ENCODE peak calls at places on chromosomes 5 and 9, in four cellular contexts. One of them, this sample, is unnamed.

GRCh38 chr5:102561894-102562760 is 63.3 kb upstream of the SLCO6A1 start:
- DNase-seq in astrocyte of the spinal cord: peak
- DNase-seq in adipocyte: peak
- DNase-seq in GM12865: peak
- DNase-seq in this sample: peak

GRCh38 chr5:152378730-152379129 is 26.3 kb downstream of the NMUR2 start:
- DNase-seq in astrocyte of the spinal cord: no peak
- DNase-seq in adipocyte: no peak
- DNase-seq in GM12865: no peak
- DNase-seq in this sample: no peak

GRCh38 chr9:121634800-121635261 is 16.6 kb upstream of the DAB2IP start:
- DNase-seq in GM12865: peak
- DNase-seq in adipocyte: peak
- DNase-seq in astrocyte of the spinal cord: no peak
- DNase-seq in this sample: no peak

GRCh38 chr5:83567741-83568530 is 96.4 kb downstream of the VCAN start:
- DNase-seq in adipocyte: peak
- DNase-seq in astrocyte of the spinal cord: peak
- DNase-seq in GM12865: no peak
- DNase-seq in this sample: peak

GRCh38 chr5:35149041-35149440 is 81.2 kb downstream of the PRLR start:
- DNase-seq in adipocyte: no peak
- DNase-seq in GM12865: no peak
- DNase-seq in astrocyte of the spinal cord: no peak
- DNase-seq in this sample: no peak

GRCh38 chr5:72137826-72138409 is 30.6 kb downstream of the MAP1B start:
- DNase-seq in GM12865: peak
- DNase-seq in astrocyte of the spinal cord: no peak
- DNase-seq in adipocyte: no peak
- DNase-seq in this sample: no peak

GRCh38 chr9:129888085-129888808 is 53.0 kb downstream of the USP20 start:
- DNase-seq in GM12865: peak
- DNase-seq in adipocyte: no peak
- DNase-seq in astrocyte of the spinal cord: no peak
- DNase-seq in this sample: no peak

GRCh38 chr9:137716694-137717287 is 98.0 kb downstream of the EHMT1 start:
- DNase-seq in astrocyte of the spinal cord: no peak
- DNase-seq in adipocyte: no peak
- DNase-seq in GM12865: no peak
- DNase-seq in this sample: no peak

GRCh38 chr5:160333726-160334125 is 21.4 kb upstream of the CCNJL start:
- DNase-seq in GM12865: no peak
- DNase-seq in adipocyte: peak
- DNase-seq in astrocyte of the spinal cord: peak
- DNase-seq in this sample: peak

GRCh38 chr5:5250758-5251157 is 110.6 kb downstream of the ADAMTS16 start:
- DNase-seq in GM12865: no peak
- DNase-seq in adipocyte: no peak
- DNase-seq in astrocyte of the spinal cord: no peak
- DNase-seq in this sample: no peak
- H3K4me3 ChIP-seq in GM12865: no peak
- H3K4me3 ChIP-seq in adipocyte: no peak
- H3K4me3 ChIP-seq in astrocyte of the spinal cord: no peak
- H3K4me3 ChIP-seq in this sample: no peak

GRCh38 chr5:141382469-141383294 is at the start of gene PCDHGA7:
- DNase-seq in astrocyte of the spinal cord: peak
- DNase-seq in GM12865: no peak
- DNase-seq in adipocyte: peak
- DNase-seq in this sample: peak
- H3K4me3 ChIP-seq in astrocyte of the spinal cord: peak
- H3K4me3 ChIP-seq in GM12865: no peak
- H3K4me3 ChIP-seq in adipocyte: peak
- H3K4me3 ChIP-seq in this sample: peak

GRCh38 chr5:143646961-143647360 is 165.0 kb upstream of the HMHB1 start:
- DNase-seq in GM12865: no peak
- DNase-seq in adipocyte: no peak
- DNase-seq in astrocyte of the spinal cord: no peak
- DNase-seq in this sample: no peak
- H3K4me3 ChIP-seq in GM12865: no peak
- H3K4me3 ChIP-seq in adipocyte: no peak
- H3K4me3 ChIP-seq in astrocyte of the spinal cord: no peak
- H3K4me3 ChIP-seq in this sample: no peak

GRCh38 chr5:169581580-169582227 is 1.9 kb upstream of the SPDL1 start:
- DNase-seq in GM12865: peak
- DNase-seq in adipocyte: peak
- DNase-seq in astrocyte of the spinal cord: peak
- DNase-seq in this sample: peak
- H3K4me3 ChIP-seq in GM12865: no peak
- H3K4me3 ChIP-seq in adipocyte: peak
- H3K4me3 ChIP-seq in astrocyte of the spinal cord: no peak
- H3K4me3 ChIP-seq in this sample: no peak

DNA sequence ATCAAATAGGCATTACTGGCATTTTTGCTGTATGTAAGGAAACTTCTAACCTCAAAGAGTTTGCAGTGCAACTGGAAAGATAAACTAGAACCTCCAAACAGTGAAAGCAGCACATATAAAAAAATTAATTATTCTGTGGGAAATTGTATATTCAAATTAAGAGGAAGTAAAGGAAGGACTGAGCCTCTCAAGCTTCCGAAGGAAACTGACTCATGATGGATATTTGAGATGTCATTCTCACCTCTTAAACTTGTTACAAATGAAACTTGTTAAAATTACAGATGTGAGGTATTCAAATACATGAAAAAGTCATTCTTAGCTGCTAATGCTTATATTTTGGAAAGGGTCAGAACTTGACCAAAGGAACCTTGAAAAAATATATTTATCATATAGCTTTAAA is 538.7 kb downstream of the PDE4D start:
- DNase-seq in astrocyte of the spinal cord: no peak
- DNase-seq in GM12865: no peak
- DNase-seq in adipocyte: no peak
- DNase-seq in this sample: no peak
- H3K4me3 ChIP-seq in astrocyte of the spinal cord: no peak
- H3K4me3 ChIP-seq in GM12865: no peak
- H3K4me3 ChIP-seq in adipocyte: no peak
- H3K4me3 ChIP-seq in this sample: no peak

GRCh38 chr9:101443358-101443757 is 7.8 kb upstream of the ALDOB start:
- DNase-seq in GM12865: no peak
- DNase-seq in astrocyte of the spinal cord: no peak
- DNase-seq in adipocyte: no peak
- DNase-seq in this sample: no peak

GRCh38 chr9:101446732-101447131 is 11.2 kb upstream of the ALDOB start:
- DNase-seq in adipocyte: no peak
- DNase-seq in astrocyte of the spinal cord: no peak
- DNase-seq in GM12865: no peak
- DNase-seq in this sample: no peak

GRCh38 chr9:101448680-101449070 is 13.1 kb upstream of the ALDOB start:
- DNase-seq in astrocyte of the spinal cord: no peak
- DNase-seq in adipocyte: no peak
- DNase-seq in GM12865: no peak
- DNase-seq in this sample: no peak

GRCh38 chr9:101442248-101443136 is 6.9 kb upstream of the ALDOB start:
- DNase-seq in GM12865: no peak
- DNase-seq in adipocyte: no peak
- DNase-seq in astrocyte of the spinal cord: no peak
- DNase-seq in this sample: no peak

DNA sequence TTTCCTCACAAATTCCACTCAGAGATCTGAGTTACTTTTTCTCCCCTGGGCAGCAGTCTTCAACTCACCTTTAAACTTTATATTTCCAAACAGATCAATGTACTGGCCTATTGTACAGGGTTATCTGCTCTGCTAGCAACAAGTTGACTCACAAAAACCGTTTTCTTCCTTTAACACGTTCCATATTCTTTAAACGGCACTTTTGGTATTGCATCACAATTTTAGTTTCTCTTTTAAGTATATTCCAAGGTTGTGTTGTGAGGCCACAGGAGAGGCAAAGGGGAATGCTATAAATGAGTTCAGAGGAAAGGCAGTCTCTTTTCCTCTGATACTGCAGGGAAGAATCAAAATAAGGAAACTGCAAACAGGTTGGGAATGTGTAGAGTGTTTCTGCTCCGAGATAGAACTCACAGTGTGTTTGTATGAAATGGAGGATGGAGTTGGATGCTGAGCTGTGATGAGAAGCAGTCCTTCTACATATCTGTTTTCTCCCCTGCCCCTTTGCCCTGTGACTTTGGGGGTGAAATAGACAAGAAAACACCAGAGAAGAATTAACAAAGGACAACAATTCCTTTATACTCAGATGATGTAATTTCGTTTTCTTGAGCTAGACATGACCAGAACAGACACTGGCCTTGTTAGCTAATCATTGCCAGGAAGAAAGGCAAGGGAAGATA is 9.9 kb upstream of the ALDOB start:
- DNase-seq in GM12865: no peak
- DNase-seq in adipocyte: peak
- DNase-seq in astrocyte of the spinal cord: peak
- DNase-seq in this sample: peak
- H3K4me3 ChIP-seq in GM12865: no peak
- H3K4me3 ChIP-seq in adipocyte: peak
- H3K4me3 ChIP-seq in astrocyte of the spinal cord: no peak
- H3K4me3 ChIP-seq in this sample: peak

DNA sequence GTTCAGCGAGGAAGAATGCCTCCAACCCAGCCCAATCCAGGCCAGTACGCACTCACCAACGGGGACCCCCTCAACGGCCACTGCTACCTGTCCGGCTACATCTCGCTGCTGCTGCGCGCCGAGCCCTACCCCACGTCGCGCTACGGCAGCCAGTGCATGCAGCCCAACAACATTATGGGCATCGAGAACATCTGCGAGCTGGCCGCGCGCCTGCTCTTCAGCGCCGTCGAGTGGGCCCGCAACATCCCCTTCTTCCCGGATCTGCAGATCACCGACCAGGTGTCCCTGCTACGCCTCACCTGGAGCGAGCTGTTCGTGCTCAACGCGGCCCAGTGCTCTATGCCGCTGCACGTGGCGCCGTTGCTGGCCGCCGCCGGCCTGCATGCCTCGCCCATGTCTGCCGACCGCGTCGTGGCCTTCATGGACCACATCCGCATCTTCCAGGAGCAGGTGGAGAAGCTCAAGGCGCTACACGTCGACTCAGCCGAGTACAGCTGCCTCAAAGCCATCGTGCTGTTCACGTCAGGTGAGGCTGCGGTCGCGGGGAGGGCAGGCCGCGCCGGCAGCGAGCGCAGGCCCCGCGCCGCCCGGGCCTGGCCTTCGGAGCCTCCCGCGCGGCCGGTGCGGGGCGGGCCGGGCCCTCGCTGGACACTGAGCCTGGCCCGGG is 5.0 kb downstream of the NR2F1 start:
- DNase-seq in astrocyte of the spinal cord: peak
- DNase-seq in GM12865: no peak
- DNase-seq in adipocyte: no peak
- DNase-seq in this sample: no peak
- H3K4me3 ChIP-seq in astrocyte of the spinal cord: peak
- H3K4me3 ChIP-seq in GM12865: no peak
- H3K4me3 ChIP-seq in adipocyte: no peak
- H3K4me3 ChIP-seq in this sample: no peak

This sample was measured in AG10803.